ENCODE peak calls at places on chromosomes 3 and 15, in seven cellular contexts. C is CD4-positive, CD25-positive, alpha-beta regulatory T cell; Z is H9; O is IMR-90; K is H1; S is stomach; V is CD8-positive, alpha-beta memory T cell. R is an unnamed sample. For H3K4me1, the result is how much of the 10 kb centered on the place peaks cover.

GRCh38 chr3:168714609-168715240 is 619.0 kb upstream of the GOLIM4 start:
- DNase-seq in C (no peak), Z (no peak), O (no peak), K (no peak), S (no peak), V (no peak), R (no peak)

GRCh38 chr15:23570466-23570865 is 5.0 kb downstream of the MKRN3 start:
- DNase-seq in C (no peak), Z (no peak), O (no peak), K (no peak), S (no peak), V (no peak), R (no peak)

GRCh38 chr3:181699171-181699903 is 12.4 kb upstream of the SOX2 start:
- DNase-seq in C (no peak), Z (peak), O (no peak), K (no peak), S (no peak), V (no peak), R (no peak)

GRCh38 chr15:62071711-62072308 is 5.0 kb downstream of the C2CD4A start:
- DNase-seq in C (peak), Z (no peak), O (peak), K (no peak), S (no peak), V (no peak), R (no peak)

GRCh38 chr15:82108489-82109078 is 62.8 kb upstream of the MEX3B start:
- DNase-seq in C (peak), Z (peak), O (peak), K (peak), S (peak), V (peak), R (peak)

GRCh38 chr3:98521897-98522537 is 685 bp downstream of the CLDND1 start:
- DNase-seq in C (peak), Z (no peak), O (peak), K (no peak), S (peak), V (peak), R (no peak)

GRCh38 chr3:72230774-72231379 is 445.9 kb upstream of the PROK2 start:
- DNase-seq in C (no peak), Z (no peak), O (no peak), K (no peak), S (no peak), V (no peak), R (no peak)

GRCh38 chr3:32782417-32782816 is 35.4 kb upstream of the TRIM71 start:
- DNase-seq in C (no peak), Z (peak), O (no peak), K (no peak), S (no peak), V (no peak), R (peak)

GRCh38 chr15:50107591-50108408 is 11.2 kb downstream of the ATP8B4 start:
- DNase-seq in C (peak), Z (no peak), O (no peak), K (no peak), S (peak), V (no peak), R (no peak)

GRCh38 chr15:74808073-74808839 is 4.4 kb upstream of the LMAN1L start:
- DNase-seq in C (no peak), Z (no peak), O (peak), K (no peak), S (peak), V (no peak), R (no peak)

GRCh38 chr3:105868450-105868744 is 415 bp downstream of the CBLB start:
- DNase-seq in C (no peak), Z (peak), O (peak), K (no peak), S (peak), V (no peak), R (peak)

GRCh38 chr3:37703633-37704032 is 158.0 kb upstream of the CTDSPL start:
- DNase-seq in C (no peak), Z (no peak), O (peak), K (no peak), S (no peak), V (no peak), R (no peak)

GRCh38 chr3:141402476-141403171 is 34.3 kb downstream of the ZBTB38 start:
- DNase-seq in C (peak), Z (peak), O (peak), K (no peak), S (peak), V (peak), R (peak)

GRCh38 chr15:50676799-50677483 is 9.7 kb downstream of the TRPM7 start:
- DNase-seq in C (no peak), Z (no peak), O (peak), K (no peak), S (no peak), V (no peak), R (no peak)

GRCh38 chr15:67521770-67522568 is 1.0 kb downstream of the C15orf61 start:
- DNase-seq in C (peak), Z (no peak), O (peak), K (no peak), S (no peak), V (no peak), R (no peak)

GRCh38 chr3:123758081-123758564 is 126.0 kb downstream of the MYLK start:
- DNase-seq in C (no peak), Z (no peak), O (peak), K (no peak), S (no peak), V (no peak), R (peak)

GRCh38 chr3:37100411-37100810 is 74.0 kb downstream of the LRRFIP2 start:
- DNase-seq in C (no peak), Z (no peak), O (no peak), K (no peak), S (no peak), V (no peak), R (no peak)

GRCh38 chr15:83323296-83323711 is 38.8 kb upstream of the BNC1 start:
- DNase-seq in C (no peak), Z (no peak), O (peak), K (no peak), S (no peak), V (no peak), R (no peak)

GRCh38 chr3:128193153-128193552 is 39.9 kb downstream of the EEFSEC start:
- DNase-seq in C (no peak), Z (no peak), O (no peak), K (no peak), S (no peak), V (no peak), R (no peak)

GRCh38 chr3:44996556-44996969 is 20.5 kb downstream of the EXOSC7 start:
- DNase-seq in C (no peak), Z (no peak), O (no peak), K (no peak), S (no peak), V (no peak), R (no peak)

GRCh38 chr15:31357148-31357547 is 30.5 kb downstream of the KLF13 start:
- DNase-seq in C (peak), Z (no peak), O (no peak), K (no peak), S (no peak), V (peak), R (no peak)

GRCh38 chr15:85706779-85707518 is 87.8 kb downstream of the KLHL25 start:
- DNase-seq in C (peak), Z (no peak), O (peak), K (no peak), S (no peak), V (peak), R (no peak)

GRCh38 chr15:57595011-57595866 is 3.5 kb downstream of the MYZAP start:
- DNase-seq in C (no peak), Z (no peak), O (no peak), K (no peak), S (peak), V (no peak), R (no peak)

GRCh38 chr3:164879201-164879600 is 199.1 kb downstream of the SI start:
- DNase-seq in C (no peak), Z (no peak), O (no peak), K (no peak), S (no peak), V (no peak), R (no peak)

GRCh38 chr15:72554471-72555425 is 80.6 kb downstream of the ARIH1 start:
- DNase-seq in C (peak), Z (no peak), O (peak), K (no peak), S (no peak), V (no peak), R (no peak)

GRCh38 chr3:9951962-9952805 is at the start of gene PRRT3:
- DNase-seq in C (peak), Z (peak), O (peak), K (no peak), S (peak), V (peak), R (peak)

GRCh38 chr15:55587321-55588069 is 650 bp downstream of the PYGO1 start:
- DNase-seq in C (peak), Z (peak), O (peak), K (no peak), S (no peak), V (no peak), R (no peak)

GRCh38 chr3:141477224-141477623 is 9.6 kb upstream of the RASA2 start:
- DNase-seq in C (no peak), Z (no peak), O (peak), K (no peak), S (peak), V (no peak), R (no peak)

GRCh38 chr15:43329222-43329959 is 982 bp downstream of the LCMT2 start:
- DNase-seq in C (peak), Z (no peak), O (peak), K (no peak), S (peak), V (no peak), R (peak)

GRCh38 chr15:31365655-31366127 is 39.1 kb downstream of the KLF13 start:
- DNase-seq in C (peak), Z (peak), O (peak), K (peak), S (peak), V (peak), R (peak)

GRCh38 chr3:172356427-172356826 is 91.8 kb downstream of the GHSR start:
- DNase-seq in C (no peak), Z (no peak), O (no peak), K (no peak), S (no peak), V (no peak), R (no peak)

GRCh38 chr3:177451940-177452484 is 254.7 kb upstream of the TBL1XR1 start:
- DNase-seq in C (no peak), Z (no peak), O (peak), K (no peak), S (no peak), V (no peak), R (no peak)

GRCh38 chr15:40957581-40958051 is 4.3 kb downstream of the CHAC1 start:
- DNase-seq in C (no peak), Z (no peak), O (no peak), K (no peak), S (peak), V (no peak), R (peak)

GRCh38 chr3:6099458-6100137 is 761.3 kb upstream of the GRM7 start:
- DNase-seq in C (no peak), Z (no peak), O (no peak), K (no peak), S (no peak), V (no peak), R (no peak)

GRCh38 chr3:133803474-133803873 is 2.1 kb upstream of the SRPRB start:
- DNase-seq in C (no peak), Z (no peak), O (no peak), K (no peak), S (no peak), V (no peak), R (no peak)

GRCh38 chr3:133805384-133805701 is 272 bp upstream of the SRPRB start:
- DNase-seq in C (no peak), Z (no peak), O (no peak), K (no peak), S (no peak), V (no peak), R (no peak)

GRCh38 chr3:133805702-133806475 is at the start of gene SRPRB:
- DNase-seq in C (peak), Z (peak), O (peak), K (peak), S (peak), V (peak), R (peak)

GRCh38 chr3:133799794-133800585 is 5.6 kb upstream of the SRPRB start:
- DNase-seq in C (no peak), Z (no peak), O (peak), K (no peak), S (no peak), V (no peak), R (no peak)

DNA sequence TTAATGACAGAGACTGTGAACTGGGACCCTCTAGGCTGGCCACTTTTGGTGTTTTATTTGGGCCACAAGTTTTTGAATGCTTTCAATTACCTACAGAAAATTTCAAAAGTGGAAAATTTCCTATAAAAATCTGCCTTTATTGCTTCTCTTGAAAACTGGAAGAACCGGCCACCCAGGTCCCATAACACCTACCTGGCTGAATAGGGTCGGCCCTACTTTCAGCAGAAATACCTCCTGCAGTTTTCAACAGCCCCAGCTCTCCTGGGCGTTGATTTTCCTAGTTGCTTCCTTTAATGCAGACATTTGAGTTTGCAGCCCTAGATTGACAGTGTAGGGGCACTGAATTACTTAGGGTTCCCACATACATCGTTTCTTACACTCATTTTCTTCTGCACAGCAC is 719 bp upstream of the SRPRB start:
- DNase-seq in C (no peak), Z (no peak), O (no peak), K (no peak), S (no peak), V (no peak), R (no peak)
- H3K27ac ChIP-seq in C (peak), Z (no peak), O (no peak), K (no peak), S (no peak), V (peak), R (no peak)

GRCh38 chr15:80480171-80480811 is 76.1 kb downstream of the ARNT2 start:
- DNase-seq in C (no peak), Z (peak), O (no peak), K (no peak), S (no peak), V (no peak), R (peak)

GRCh38 chr15:80480909-80481308 is 76.7 kb downstream of the ARNT2 start:
- DNase-seq in C (no peak), Z (peak), O (peak), K (no peak), S (no peak), V (no peak), R (peak)

GRCh38 chr15:80478075-80478474 is 73.9 kb downstream of the ARNT2 start:
- DNase-seq in C (no peak), Z (no peak), O (peak), K (no peak), S (no peak), V (no peak), R (no peak)

GRCh38 chr15:80476036-80476435 is 71.9 kb downstream of the ARNT2 start:
- DNase-seq in C (no peak), Z (no peak), O (no peak), K (no peak), S (no peak), V (no peak), R (no peak)

GRCh38 chr15:80479191-80479590 is 75.0 kb downstream of the ARNT2 start:
- DNase-seq in C (no peak), Z (no peak), O (no peak), K (no peak), S (no peak), V (no peak), R (no peak)
- H3K4me1 ChIP-seq in C (under half), Z (under half), O (half or more), K (under half), S (under half), V (under half), R (under half)

DNA sequence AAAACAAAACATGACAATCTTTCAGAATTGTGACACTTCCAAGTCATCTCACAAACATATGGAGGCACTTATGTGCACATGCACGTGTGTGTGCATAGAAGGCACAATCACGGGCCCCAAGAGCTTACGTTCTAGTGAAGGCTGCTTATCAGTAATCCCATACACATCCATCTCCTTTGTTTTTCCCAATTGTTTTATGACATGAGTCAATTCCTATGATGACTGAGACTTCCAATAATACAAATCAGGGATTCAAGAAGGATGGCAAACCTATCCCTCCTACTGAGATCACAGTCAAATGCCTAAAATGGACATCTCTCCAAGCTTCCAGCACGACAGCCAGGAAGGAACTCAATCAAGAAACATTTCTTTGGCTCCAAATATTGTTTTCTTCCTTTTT is 11.5 kb downstream of the LDHAL6B start:
- DNase-seq in C (no peak), Z (no peak), O (no peak), K (no peak), S (no peak), V (no peak), R (no peak)
- H3K27ac ChIP-seq in C (no peak), Z (no peak), O (no peak), K (no peak), S (no peak), V (no peak), R (no peak)

GRCh38 chr15:99504823-99505551 is 60.8 kb upstream of the MEF2A start:
- DNase-seq in C (peak), Z (no peak), O (peak), K (no peak), S (no peak), V (no peak), R (no peak)
- H3K4me1 ChIP-seq in C (under half), Z (under half), O (under half), K (under half), S (under half), V (under half), R (under half)

GRCh38 chr3:56915969-56916586 is 114.3 kb upstream of the ARHGEF3 start:
- DNase-seq in C (peak), Z (peak), O (no peak), K (no peak), S (peak), V (peak), R (peak)
- H3K27ac ChIP-seq in C (peak), Z (no peak), O (no peak), K (no peak), S (peak), V (peak), R (no peak)

GRCh38 chr3:99877180-99877579 is 59.5 kb downstream of the CMSS1 start:
- DNase-seq in C (no peak), Z (no peak), O (no peak), K (no peak), S (no peak), V (no peak), R (no peak)
- H3K4me1 ChIP-seq in C (under half), Z (under half), O (under half), K (under half), S (under half), V (under half), R (under half)

R was measured in aorta.